ENCODE peak calls at places on chromosomes 3 and 15, in ten cellular contexts. One of them, this sample, is unnamed.

GRCh38 chr15:83893308-83893707 is 239.4 kb downstream of the ADAMTSL3 start:
- DNase-seq in testis: no peak
- DNase-seq in GM12878: no peak
- DNase-seq in uterus: no peak
- DNase-seq in osteocyte: no peak
- DNase-seq in kidney: no peak
- DNase-seq in heart left ventricle: no peak
- DNase-seq in CD8-positive, alpha-beta T cell: no peak
- DNase-seq in HFF-Myc: no peak
- DNase-seq in nephron progenitor cell: no peak
- DNase-seq in this sample: no peak

GRCh38 chr15:84570164-84570692 is 30.6 kb upstream of the ZSCAN2 start:
- DNase-seq in uterus: peak; percentile 53
- DNase-seq in HFF-Myc: no peak
- DNase-seq in osteocyte: peak; percentile 86
- DNase-seq in kidney: peak; percentile 84
- DNase-seq in testis: peak; percentile 52
- DNase-seq in heart left ventricle: peak; percentile 51
- DNase-seq in CD8-positive, alpha-beta T cell: peak; percentile 55
- DNase-seq in nephron progenitor cell: no peak
- DNase-seq in GM12878: no peak
- DNase-seq in this sample: no peak

GRCh38 chr3:176987901-176988300 is 209.4 kb downstream of the TBL1XR1 start:
- DNase-seq in GM12878: no peak
- DNase-seq in CD8-positive, alpha-beta T cell: no peak
- DNase-seq in uterus: no peak
- DNase-seq in nephron progenitor cell: no peak
- DNase-seq in heart left ventricle: no peak
- DNase-seq in osteocyte: no peak
- DNase-seq in testis: peak; percentile 22
- DNase-seq in kidney: no peak
- DNase-seq in HFF-Myc: no peak
- DNase-seq in this sample: no peak

GRCh38 chr15:49427369-49427768 is 4.3 kb downstream of the FGF7 start:
- DNase-seq in uterus: no peak
- DNase-seq in nephron progenitor cell: no peak
- DNase-seq in osteocyte: no peak
- DNase-seq in HFF-Myc: no peak
- DNase-seq in kidney: no peak
- DNase-seq in GM12878: no peak
- DNase-seq in testis: no peak
- DNase-seq in heart left ventricle: no peak
- DNase-seq in CD8-positive, alpha-beta T cell: no peak
- DNase-seq in this sample: no peak

GRCh38 chr3:43632269-43632733 is 10.5 kb upstream of the ANO10 start:
- DNase-seq in HFF-Myc: peak; percentile 42
- DNase-seq in uterus: no peak
- DNase-seq in testis: no peak
- DNase-seq in CD8-positive, alpha-beta T cell: no peak
- DNase-seq in osteocyte: no peak
- DNase-seq in nephron progenitor cell: no peak
- DNase-seq in heart left ventricle: no peak
- DNase-seq in GM12878: no peak
- DNase-seq in kidney: no peak
- DNase-seq in this sample: no peak

GRCh38 chr3:126199256-126199655 is 18.9 kb upstream of the ALDH1L1 start:
- DNase-seq in kidney: no peak
- DNase-seq in HFF-Myc: no peak
- DNase-seq in osteocyte: no peak
- DNase-seq in CD8-positive, alpha-beta T cell: no peak
- DNase-seq in nephron progenitor cell: no peak
- DNase-seq in uterus: no peak
- DNase-seq in testis: no peak
- DNase-seq in GM12878: no peak
- DNase-seq in heart left ventricle: no peak
- DNase-seq in this sample: no peak

GRCh38 chr3:10023587-10024310 is 2.5 kb upstream of the FANCD2 start:
- DNase-seq in osteocyte: peak; percentile 40
- DNase-seq in HFF-Myc: no peak
- DNase-seq in heart left ventricle: no peak
- DNase-seq in uterus: no peak
- DNase-seq in testis: no peak
- DNase-seq in GM12878: no peak
- DNase-seq in nephron progenitor cell: peak; percentile 64
- DNase-seq in kidney: no peak
- DNase-seq in CD8-positive, alpha-beta T cell: no peak
- DNase-seq in this sample: no peak

GRCh38 chr3:55765906-55766701 is 279.0 kb upstream of the WNT5A start:
- DNase-seq in kidney: no peak
- DNase-seq in osteocyte: no peak
- DNase-seq in HFF-Myc: no peak
- DNase-seq in nephron progenitor cell: no peak
- DNase-seq in CD8-positive, alpha-beta T cell: no peak
- DNase-seq in GM12878: no peak
- DNase-seq in testis: no peak
- DNase-seq in heart left ventricle: no peak
- DNase-seq in uterus: no peak
- DNase-seq in this sample: no peak

GRCh38 chr3:155407331-155407730 is 113.8 kb upstream of the STRIT1 start:
- DNase-seq in heart left ventricle: no peak
- DNase-seq in testis: no peak
- DNase-seq in osteocyte: no peak
- DNase-seq in CD8-positive, alpha-beta T cell: no peak
- DNase-seq in nephron progenitor cell: no peak
- DNase-seq in HFF-Myc: no peak
- DNase-seq in GM12878: no peak
- DNase-seq in uterus: no peak
- DNase-seq in kidney: no peak
- DNase-seq in this sample: no peak

GRCh38 chr15:39448409-39448808 is 132.5 kb upstream of the THBS1 start:
- DNase-seq in GM12878: no peak
- DNase-seq in heart left ventricle: no peak
- DNase-seq in uterus: no peak
- DNase-seq in testis: no peak
- DNase-seq in nephron progenitor cell: no peak
- DNase-seq in CD8-positive, alpha-beta T cell: no peak
- DNase-seq in HFF-Myc: no peak
- DNase-seq in kidney: no peak
- DNase-seq in osteocyte: no peak
- DNase-seq in this sample: no peak

GRCh38 chr15:91752081-91752810 is 101.3 kb upstream of the SLCO3A1 start:
- DNase-seq in CD8-positive, alpha-beta T cell: no peak
- DNase-seq in uterus: no peak
- DNase-seq in nephron progenitor cell: no peak
- DNase-seq in osteocyte: no peak
- DNase-seq in testis: no peak
- DNase-seq in GM12878: no peak
- DNase-seq in kidney: no peak
- DNase-seq in HFF-Myc: no peak
- DNase-seq in heart left ventricle: no peak
- DNase-seq in this sample: no peak

GRCh38 chr15:68463996-68464395 is 32.0 kb upstream of the ITGA11 start:
- DNase-seq in CD8-positive, alpha-beta T cell: no peak
- DNase-seq in GM12878: no peak
- DNase-seq in osteocyte: no peak
- DNase-seq in uterus: no peak
- DNase-seq in nephron progenitor cell: no peak
- DNase-seq in kidney: no peak
- DNase-seq in testis: no peak
- DNase-seq in HFF-Myc: no peak
- DNase-seq in heart left ventricle: no peak
- DNase-seq in this sample: no peak

GRCh38 chr3:42032693-42033349 is 58.3 kb upstream of the TRAK1 start:
- DNase-seq in uterus: peak; percentile 80
- DNase-seq in heart left ventricle: no peak
- DNase-seq in testis: peak; percentile 97
- DNase-seq in CD8-positive, alpha-beta T cell: no peak
- DNase-seq in nephron progenitor cell: peak; percentile 33
- DNase-seq in kidney: peak; percentile 84
- DNase-seq in HFF-Myc: no peak
- DNase-seq in GM12878: no peak
- DNase-seq in osteocyte: no peak
- DNase-seq in this sample: no peak

GRCh38 chr15:85795669-85796305 is 1.1 kb upstream of the KLHL25 start:
- DNase-seq in CD8-positive, alpha-beta T cell: no peak
- DNase-seq in HFF-Myc: no peak
- DNase-seq in nephron progenitor cell: no peak
- DNase-seq in osteocyte: no peak
- DNase-seq in heart left ventricle: no peak
- DNase-seq in testis: no peak
- DNase-seq in kidney: peak; percentile 10
- DNase-seq in uterus: no peak
- DNase-seq in GM12878: no peak
- DNase-seq in this sample: no peak

GRCh38 chr15:85795320-85795668 is 569 bp upstream of the KLHL25 start:
- DNase-seq in CD8-positive, alpha-beta T cell: no peak
- DNase-seq in kidney: peak; percentile 3
- DNase-seq in osteocyte: no peak
- DNase-seq in nephron progenitor cell: no peak
- DNase-seq in uterus: no peak
- DNase-seq in heart left ventricle: no peak
- DNase-seq in testis: no peak
- DNase-seq in GM12878: no peak
- DNase-seq in HFF-Myc: no peak
- DNase-seq in this sample: no peak

GRCh38 chr15:85805392-85805791 is 10.7 kb upstream of the KLHL25 start:
- DNase-seq in testis: no peak
- DNase-seq in osteocyte: no peak
- DNase-seq in CD8-positive, alpha-beta T cell: no peak
- DNase-seq in GM12878: no peak
- DNase-seq in nephron progenitor cell: no peak
- DNase-seq in kidney: no peak
- DNase-seq in uterus: no peak
- DNase-seq in heart left ventricle: no peak
- DNase-seq in HFF-Myc: no peak
- DNase-seq in this sample: no peak

GRCh38 chr15:85804481-85805165 is 9.9 kb upstream of the KLHL25 start:
- DNase-seq in testis: no peak
- DNase-seq in nephron progenitor cell: no peak
- DNase-seq in HFF-Myc: no peak
- DNase-seq in heart left ventricle: no peak
- DNase-seq in osteocyte: no peak
- DNase-seq in kidney: no peak
- DNase-seq in CD8-positive, alpha-beta T cell: no peak
- DNase-seq in GM12878: no peak
- DNase-seq in uterus: no peak
- DNase-seq in this sample: no peak

DNA sequence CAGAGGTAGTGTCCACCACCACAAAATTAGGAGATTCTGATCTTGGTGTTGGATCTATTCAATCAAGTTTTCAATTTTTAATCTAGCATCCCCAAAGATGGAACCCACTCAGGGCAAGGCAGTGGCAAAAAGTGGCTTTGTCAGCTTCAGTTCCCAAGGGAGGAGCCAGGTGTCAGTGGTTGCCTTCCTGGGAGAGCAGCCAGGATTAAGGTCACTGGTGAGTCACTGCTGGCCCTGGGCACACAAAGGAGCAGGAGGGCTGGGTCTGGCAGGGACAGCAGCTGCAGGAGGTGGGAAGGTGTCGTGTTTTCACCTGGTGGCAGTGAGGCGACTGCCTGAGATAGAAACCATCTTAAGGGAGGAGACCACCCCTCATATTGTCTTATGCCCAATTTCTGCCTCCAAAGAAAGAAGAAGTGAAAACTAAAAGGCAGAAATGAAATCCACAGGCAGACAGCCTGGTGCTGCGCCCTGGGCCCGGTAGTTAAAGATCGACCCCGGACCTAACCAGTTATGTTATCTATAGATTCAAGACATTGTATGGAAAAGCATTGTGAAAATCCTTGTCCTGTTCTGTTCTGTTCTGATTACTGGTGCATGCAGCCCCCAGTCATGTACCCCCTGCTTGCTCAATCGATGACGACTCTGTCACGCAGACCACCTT is 5.9 kb upstream of the KLHL25 start:
- DNase-seq in kidney: peak; percentile 84
- DNase-seq in nephron progenitor cell: no peak
- DNase-seq in osteocyte: no peak
- DNase-seq in CD8-positive, alpha-beta T cell: no peak
- DNase-seq in testis: no peak
- DNase-seq in HFF-Myc: no peak
- DNase-seq in GM12878: no peak
- DNase-seq in uterus: no peak
- DNase-seq in heart left ventricle: peak; percentile 83
- DNase-seq in this sample: no peak
- TF ChIP-seq CTCF in kidney: peak; percentile 36
- TF ChIP-seq CTCF in nephron progenitor cell: no peak
- TF ChIP-seq CTCF in osteocyte: no peak
- TF ChIP-seq CTCF in CD8-positive, alpha-beta T cell: no peak
- TF ChIP-seq CTCF in testis: no peak
- TF ChIP-seq CTCF in HFF-Myc: no peak
- TF ChIP-seq CTCF in GM12878: no peak
- TF ChIP-seq CTCF in uterus: no peak
- TF ChIP-seq CTCF in heart left ventricle: peak; percentile 13
- TF ChIP-seq CTCF in this sample: no peak

GRCh38 chr15:59622289-59622688 is 10.7 kb downstream of the GCNT3 start:
- DNase-seq in osteocyte: no peak
- DNase-seq in CD8-positive, alpha-beta T cell: peak; percentile 14
- DNase-seq in uterus: no peak
- DNase-seq in GM12878: no peak
- DNase-seq in heart left ventricle: no peak
- DNase-seq in testis: peak; percentile 58
- DNase-seq in nephron progenitor cell: peak; percentile 53
- DNase-seq in kidney: no peak
- DNase-seq in HFF-Myc: peak; percentile 15
- DNase-seq in this sample: no peak
- TF ChIP-seq CTCF in osteocyte: peak; percentile 55
- TF ChIP-seq CTCF in CD8-positive, alpha-beta T cell: no peak
- TF ChIP-seq CTCF in uterus: no peak
- TF ChIP-seq CTCF in GM12878: peak; percentile 74
- TF ChIP-seq CTCF in heart left ventricle: no peak
- TF ChIP-seq CTCF in testis: no peak
- TF ChIP-seq CTCF in nephron progenitor cell: peak; percentile 43
- TF ChIP-seq CTCF in kidney: no peak
- TF ChIP-seq CTCF in HFF-Myc: peak; percentile 63
- TF ChIP-seq CTCF in this sample: peak; percentile 53

GRCh38 chr15:31236184-31237041 is 90.2 kb upstream of the KLF13 start:
- DNase-seq in nephron progenitor cell: no peak
- DNase-seq in heart left ventricle: peak; percentile 84
- DNase-seq in GM12878: no peak
- DNase-seq in CD8-positive, alpha-beta T cell: no peak
- DNase-seq in testis: peak; percentile 78
- DNase-seq in uterus: peak; percentile 79
- DNase-seq in kidney: peak; percentile 93
- DNase-seq in HFF-Myc: peak; percentile 91
- DNase-seq in osteocyte: no peak
- DNase-seq in this sample: no peak
- TF ChIP-seq CTCF in nephron progenitor cell: no peak
- TF ChIP-seq CTCF in heart left ventricle: no peak
- TF ChIP-seq CTCF in GM12878: no peak
- TF ChIP-seq CTCF in CD8-positive, alpha-beta T cell: no peak
- TF ChIP-seq CTCF in testis: no peak
- TF ChIP-seq CTCF in uterus: peak; percentile 14
- TF ChIP-seq CTCF in kidney: no peak
- TF ChIP-seq CTCF in HFF-Myc: peak; percentile 10
- TF ChIP-seq CTCF in osteocyte: no peak
- TF ChIP-seq CTCF in this sample: no peak

DNA sequence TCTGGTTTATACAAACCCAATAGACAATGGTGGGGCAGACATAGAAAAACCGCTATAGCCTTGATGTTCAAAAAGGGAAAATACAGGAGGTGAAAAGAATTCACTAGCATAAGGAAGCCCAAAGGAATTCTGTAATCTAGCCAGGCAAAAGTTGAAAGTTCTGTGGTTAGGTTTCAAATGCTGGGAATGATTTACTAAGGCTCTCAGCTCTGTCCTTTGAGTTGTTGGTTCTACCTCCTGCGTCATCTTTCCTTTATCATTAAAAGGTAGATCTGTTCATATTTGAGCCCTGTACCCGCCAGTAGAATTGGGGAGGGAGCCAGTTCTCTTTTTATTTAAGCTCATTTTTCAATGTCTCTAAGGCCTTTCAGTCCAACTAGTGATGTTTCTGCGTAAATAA is 866.5 kb downstream of the IGSF11 start:
- DNase-seq in CD8-positive, alpha-beta T cell: no peak
- DNase-seq in kidney: no peak
- DNase-seq in HFF-Myc: no peak
- DNase-seq in testis: no peak
- DNase-seq in heart left ventricle: no peak
- DNase-seq in GM12878: no peak
- DNase-seq in uterus: no peak
- DNase-seq in osteocyte: no peak
- DNase-seq in nephron progenitor cell: no peak
- DNase-seq in this sample: no peak
- TF ChIP-seq CTCF in CD8-positive, alpha-beta T cell: no peak
- TF ChIP-seq CTCF in kidney: no peak
- TF ChIP-seq CTCF in HFF-Myc: no peak
- TF ChIP-seq CTCF in testis: no peak
- TF ChIP-seq CTCF in heart left ventricle: no peak
- TF ChIP-seq CTCF in GM12878: no peak
- TF ChIP-seq CTCF in uterus: no peak
- TF ChIP-seq CTCF in osteocyte: no peak
- TF ChIP-seq CTCF in nephron progenitor cell: no peak
- TF ChIP-seq CTCF in this sample: no peak